ENCODE peak calls at places on chromosomes 2 and 18, in seven cellular contexts. L is ovary, X is stomach, S is transverse colon, Z is SK-N-SH, H is GM12878, Y is tibial nerve. D is an unnamed sample.

GRCh38 chr2:95670167-95670566 is 78.4 kb downstream of the TRIM43 start:
- DNase-seq in L (no peak), X (no peak), S (no peak), Z (no peak), H (no peak), Y (no peak), D (no peak)

GRCh38 chr18:22391571-22392359 is 25.9 kb downstream of the CTAGE1 start:
- DNase-seq in L (no peak), X (no peak), S (peak; percentile 74), Z (peak; percentile 7), H (no peak), Y (no peak), D (no peak)

GRCh38 chr2:42928161-42928691 is 135.8 kb upstream of the HAAO start:
- DNase-seq in L (no peak), X (no peak), S (peak; percentile 66), Z (no peak), H (no peak), Y (no peak), D (no peak)

GRCh38 chr2:177606636-177607035 is 214.1 kb downstream of the AGPS start:
- DNase-seq in L (no peak), X (no peak), S (no peak), Z (no peak), H (no peak), Y (no peak), D (no peak)

GRCh38 chr18:56576826-56577573 is 61.4 kb downstream of the TXNL1 start:
- DNase-seq in L (no peak), X (no peak), S (no peak), Z (no peak), H (no peak), Y (no peak), D (no peak)

GRCh38 chr2:69652206-69652605 is 8.7 kb upstream of the AAK1 start:
- DNase-seq in L (no peak), X (no peak), S (no peak), Z (no peak), H (no peak), Y (no peak), D (no peak)

GRCh38 chr2:231126123-231126522 is 1.3 kb upstream of the HTR2B start:
- DNase-seq in L (no peak), X (no peak), S (no peak), Z (no peak), H (no peak), Y (no peak), D (peak; percentile 31)

GRCh38 chr18:48917579-48918101 is 33.1 kb downstream of the SMAD7 start:
- DNase-seq in L (no peak), X (no peak), S (no peak), Z (no peak), H (no peak), Y (no peak), D (no peak)

GRCh38 chr2:231987088-231987788 is 25.7 kb downstream of the DIS3L2 start:
- DNase-seq in L (peak; percentile 52), X (no peak), S (no peak), Z (no peak), H (no peak), Y (no peak), D (no peak)

GRCh38 chr18:59659486-59660187 is 37.6 kb downstream of the CCBE1 start:
- DNase-seq in L (no peak), X (no peak), S (no peak), Z (no peak), H (no peak), Y (no peak), D (no peak)

GRCh38 chr2:10788855-10789254 is 23.7 kb downstream of the PDIA6 start:
- DNase-seq in L (no peak), X (no peak), S (no peak), Z (no peak), H (no peak), Y (no peak), D (no peak)

GRCh38 chr18:34122724-34123334 is 101.9 kb downstream of the NOL4 start:
- DNase-seq in L (no peak), X (peak; percentile 34), S (peak; percentile 23), Z (peak; percentile 55), H (peak; percentile 17), Y (peak; percentile 23), D (no peak)

DNA sequence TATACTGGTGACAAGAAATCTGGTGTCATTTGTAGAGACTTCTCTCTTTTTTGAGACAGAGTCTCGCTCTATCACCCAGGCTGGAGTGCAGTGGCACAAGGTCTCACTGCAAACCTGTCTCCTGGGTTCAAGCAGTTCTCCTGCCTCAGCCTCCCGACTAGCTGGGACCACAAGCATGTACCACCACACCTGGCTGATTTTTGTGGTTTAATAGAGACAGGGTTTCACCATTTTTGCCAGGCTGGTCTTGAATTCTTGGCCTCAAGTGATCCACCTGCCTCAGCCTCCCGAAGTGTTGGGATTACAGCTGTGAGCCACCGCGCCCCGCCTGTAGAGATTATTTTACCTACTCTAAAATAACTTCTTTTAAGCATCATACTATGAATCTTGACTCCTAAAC is 6.5 kb downstream of the HNRNPLL start:
- DNase-seq in L (no peak), X (no peak), S (no peak), Z (no peak), H (no peak), Y (no peak), D (no peak)
- TF ChIP-seq EP300 in L (no peak), X (no peak), S (no peak), Z (no peak), H (no peak), Y (no peak), D (no peak)

GRCh38 chr2:227674485-227674884 is 7.9 kb downstream of the SCYGR5 start:
- DNase-seq in L (no peak), X (no peak), S (no peak), Z (no peak), H (no peak), Y (no peak), D (no peak)

DNA sequence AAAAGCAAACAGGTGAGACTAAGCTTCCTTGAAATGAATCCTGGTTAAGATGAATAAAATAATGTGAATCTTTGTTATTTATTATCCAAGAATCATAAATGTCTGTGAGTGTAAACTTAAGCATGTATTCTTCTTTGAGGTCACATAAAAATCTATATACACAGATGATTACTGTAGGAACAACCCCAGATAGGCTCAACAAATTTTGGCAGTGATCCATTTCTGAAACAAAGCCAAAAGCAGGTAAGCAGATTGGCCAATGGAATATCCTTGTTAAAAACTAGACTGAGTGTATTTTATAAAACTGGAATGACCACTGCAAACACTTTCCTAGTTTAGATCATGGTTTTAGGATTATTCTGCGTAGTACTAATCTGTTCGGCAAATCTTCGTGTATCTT is 11.3 kb downstream of the SCYGR5 start:
- DNase-seq in L (no peak), X (no peak), S (no peak), Z (no peak), H (no peak), Y (no peak), D (no peak)
- H3K27ac ChIP-seq in L (no peak overlapping the region), X (no peak overlapping the region), S (no peak overlapping the region), Z (no peak overlapping the region), H (no peak overlapping the region), Y (no peak overlapping the region), D (no peak overlapping the region)

DNA sequence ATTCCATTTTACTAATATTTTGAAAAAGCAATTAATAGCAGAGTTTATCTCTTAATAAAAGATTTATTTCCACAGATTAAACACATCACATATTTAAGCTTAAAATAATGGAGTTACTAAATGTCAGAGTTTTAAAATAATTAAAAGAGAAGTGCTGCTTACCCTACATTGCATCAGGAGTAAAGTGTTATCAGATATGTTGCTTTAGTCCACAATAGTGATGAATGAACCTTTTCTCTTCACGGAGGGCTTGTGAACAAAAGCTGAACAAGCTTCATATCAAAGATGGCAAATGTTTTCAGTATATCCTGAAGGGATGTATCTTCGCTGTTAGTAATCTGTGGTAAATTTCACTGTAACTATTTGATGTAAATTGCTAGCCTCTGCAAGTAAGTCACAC is 69.4 kb upstream of the TTC27 start:
- DNase-seq in L (no peak), X (no peak), S (no peak), Z (no peak), H (no peak), Y (no peak), D (no peak)
- TF ChIP-seq EP300 in L (no peak), X (no peak), S (no peak), Z (no peak), H (no peak), Y (no peak), D (no peak)

GRCh38 chr2:240368746-240369724 is 66.4 kb upstream of the GPC1 start:
- DNase-seq in L (no peak), X (no peak), S (no peak), Z (peak; percentile 62), H (no peak), Y (no peak), D (peak; percentile 60)
- H3K27ac ChIP-seq in L (peak overlapping the region; percentile 22), X (peak overlapping the region; percentile 64), S (peak overlapping the region; percentile 69), Z (no peak overlapping the region), H (no peak overlapping the region), Y (peak overlapping the region; percentile 90), D (peak overlapping the region; percentile 84)

GRCh38 chr2:12718662-12719399 is 2.1 kb downstream of the TRIB2 start:
- DNase-seq in L (peak; percentile 58), X (no peak), S (no peak), Z (peak; percentile 50), H (no peak), Y (no peak), D (peak; percentile 85)

GRCh38 chr2:12717988-12718661 is 1.4 kb downstream of the TRIB2 start:
- DNase-seq in L (peak; percentile 55), X (peak; percentile 39), S (no peak), Z (peak; percentile 75), H (no peak), Y (no peak), D (peak; percentile 75)

GRCh38 chr2:12715878-12716249 is 872 bp upstream of the TRIB2 start:
- DNase-seq in L (peak; percentile 86), X (peak; percentile 86), S (peak; percentile 80), Z (peak; percentile 73), H (no peak), Y (no peak), D (peak; percentile 89)

GRCh38 chr2:12716250-12717190 is at the start of gene TRIB2:
- DNase-seq in L (peak; percentile 91), X (peak; percentile 93), S (peak; percentile 84), Z (peak; percentile 98), H (no peak), Y (peak; percentile 76), D (peak; percentile 98)

DNA sequence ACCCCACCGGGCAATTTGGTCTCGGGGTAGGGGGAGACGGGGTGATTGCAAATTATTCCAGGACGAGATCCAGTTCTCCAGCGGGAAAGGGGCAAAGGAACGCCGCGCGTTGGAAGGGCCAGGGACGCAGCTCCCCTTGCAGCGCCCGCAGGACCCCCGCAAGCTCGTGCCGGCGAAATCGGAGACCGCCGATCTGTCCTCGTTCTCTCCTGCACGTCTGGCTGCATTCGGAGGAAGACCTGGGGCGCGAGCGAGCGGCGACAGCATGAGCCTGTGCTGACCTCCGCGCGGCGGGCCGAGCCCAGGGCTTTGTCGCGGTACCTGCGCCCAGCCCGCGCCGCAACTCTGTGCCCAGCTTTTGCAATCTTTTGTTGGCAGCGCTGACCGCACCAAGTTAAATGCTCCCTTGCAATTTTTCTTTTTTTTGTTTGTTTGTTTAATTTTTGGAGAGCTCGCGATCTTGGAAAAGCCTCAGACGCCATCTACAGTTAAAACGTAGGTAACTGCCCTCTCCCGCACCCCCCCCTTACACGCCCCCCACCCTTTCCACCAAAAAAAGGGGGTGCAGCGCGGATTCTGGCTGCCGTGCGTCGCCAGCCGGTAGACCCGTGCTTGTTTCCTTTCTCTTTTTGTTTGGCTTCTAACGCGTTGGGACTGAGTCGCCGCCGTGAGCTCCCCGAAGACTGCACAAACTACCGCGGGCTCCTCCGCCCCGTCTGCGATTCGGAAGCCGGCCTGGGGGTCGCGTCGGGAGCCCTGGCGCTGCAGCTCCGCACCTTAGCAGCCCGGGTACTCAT is 653 bp downstream of the TRIB2 start:
- DNase-seq in L (peak; percentile 71), X (peak; percentile 72), S (peak; percentile 54), Z (peak; percentile 85), H (no peak), Y (no peak), D (peak; percentile 62)
- TF ChIP-seq EP300 in L (no peak), X (no peak), S (no peak), Z (no peak), H (no peak), Y (peak; percentile 15), D (no peak)